ENCODE peak calls at places on chromosomes 4 and X, in four cellular contexts. E, D, K and S are unnamed samples.

GRCh38 chrX:145405012-145405411 is 157.7 kb downstream of the SPANXN1 start:
- DNase-seq in K (peak; percentile 36), E (peak; percentile 1), D (peak; percentile 63), S (peak; percentile 31)

GRCh38 chr4:82797591-82798081 is 960 bp downstream of the SCD5 start:
- DNase-seq in E (no peak), D (peak; percentile 81), K (no peak), S (peak; percentile 21)

GRCh38 chr4:139589619-139590018 is 33.6 kb upstream of the SETD7 start:
- DNase-seq in K (no peak), D (no peak), E (no peak), S (no peak)

GRCh38 chr4:40749717-40750460 is at the start of gene NSUN7:
- DNase-seq in E (peak; percentile 37), D (peak; percentile 97), K (peak; percentile 64), S (peak; percentile 63)

GRCh38 chr4:107845721-107846120 is 21.0 kb downstream of the SGMS2 start:
- DNase-seq in E (no peak), D (no peak), K (peak; percentile 58), S (no peak)

GRCh38 chrX:107742754-107743191 is 32.8 kb downstream of the TSC22D3 start:
- DNase-seq in E (no peak), K (no peak), D (peak; percentile 56), S (no peak)

GRCh38 chr4:168199262-168199957 is 107.1 kb downstream of the ANXA10 start:
- DNase-seq in D (no peak), E (no peak), K (no peak), S (no peak)

GRCh38 chrX:110442631-110443030 is 84.0 kb downstream of the RTL9 start:
- DNase-seq in K (peak; percentile 42), D (peak; percentile 79), E (peak; percentile 3), S (no peak)

GRCh38 chrX:130975947-130976346 is 72.9 kb upstream of the ENOX2 start:
- DNase-seq in E (peak; percentile 3), K (peak; percentile 57), D (peak; percentile 57), S (peak; percentile 64)

GRCh38 chrX:39855748-39856129 is 242.0 kb downstream of the BCOR start:
- DNase-seq in D (peak; percentile 76), K (peak; percentile 13), E (peak; percentile 64), S (no peak)

GRCh38 chrX:154332561-154332960 is 37.0 kb downstream of the TKTL1 start:
- DNase-seq in E (no peak), K (no peak), D (no peak), S (no peak)

GRCh38 chr4:98932539-98932938 is 3.6 kb upstream of the EIF4E start:
- DNase-seq in E (no peak), D (no peak), K (peak; percentile 80), S (no peak)

GRCh38 chrX:51461053-51462050 is 35.0 kb downstream of the NUDT11 start:
- DNase-seq in E (peak; percentile 4), D (no peak), K (peak; percentile 35), S (peak; percentile 20)

GRCh38 chrX:9064694-9065093 is 30.8 kb upstream of the FAM9B start:
- DNase-seq in K (no peak), D (no peak), E (no peak), S (no peak)

GRCh38 chr4:125266901-125267601 is 47.7 kb upstream of the FAT4 start:
- DNase-seq in K (peak; percentile 97), D (peak; percentile 31), E (no peak), S (no peak)

GRCh38 chrX:17020828-17021821 is 74.7 kb downstream of the REPS2 start:
- DNase-seq in K (no peak), D (no peak), E (no peak), S (no peak)

GRCh38 chrX:13059676-13060499 is 15.5 kb upstream of the FAM9C start:
- DNase-seq in D (no peak), K (no peak), E (no peak), S (no peak)

GRCh38 chr4:137253949-137254348 is 278.3 kb downstream of the PCDH18 start:
- DNase-seq in K (peak; percentile 23), E (no peak), D (no peak), S (no peak)

GRCh38 chrX:131067216-131067615 is 9.1 kb downstream of the ARHGAP36 start:
- DNase-seq in K (no peak), E (no peak), D (peak; percentile 89), S (no peak)

GRCh38 chr4:26342328-26343040 is 21.7 kb downstream of the RBPJ start:
- DNase-seq in E (no peak), K (peak; percentile 92), D (no peak), S (no peak)

GRCh38 chrX:138034136-138034535 is 468.2 kb downstream of the ZIC3 start:
- DNase-seq in D (no peak), E (no peak), K (no peak), S (no peak)

GRCh38 chr4:52957791-52958190 is 95.7 kb downstream of the RASL11B start:
- DNase-seq in K (no peak), E (no peak), D (no peak), S (no peak)

GRCh38 chr4:788636-789297 is 37.2 kb downstream of the CPLX1 start:
- DNase-seq in E (no peak), K (no peak), D (peak; percentile 49), S (no peak)

GRCh38 chr4:184441461-184442392 is 32.6 kb downstream of the IRF2 start:
- DNase-seq in D (peak; percentile 80), K (no peak), E (no peak), S (no peak)

GRCh38 chrX:5823861-5824260 is 404.8 kb downstream of the NLGN4X start:
- DNase-seq in E (no peak), D (peak; percentile 48), K (no peak), S (no peak)

GRCh38 chrX:155956649-155957048 is 40.8 kb upstream of the IL9R start:
- DNase-seq in E (no peak), K (no peak), D (no peak), S (no peak)